ENCODE peak calls at places on chromosomes 5 and 9, in five cellular contexts. N is HepG2, K is GM12878, X is upper lobe of left lung, E is K562. T is an unnamed sample.

GRCh38 chr5:132491368-132492364 is 1.1 kb upstream of the IRF1 start:
- ATAC-seq in K (peak; percentile 43), X (peak; percentile 0), N (peak; percentile 5), E (peak; percentile 3), T (no peak)

GRCh38 chr5:74107899-74108298 is 481.9 kb downstream of the ARHGEF28 start:
- ATAC-seq in E (no peak), X (no peak), K (no peak), N (no peak), T (peak; percentile 96)

GRCh38 chr5:81006955-81007636 is 46.9 kb downstream of the RASGRF2 start:
- ATAC-seq in X (no peak), K (no peak), E (no peak), N (no peak), T (no peak)

GRCh38 chr5:73652391-73652790 is 26.4 kb downstream of the ARHGEF28 start:
- ATAC-seq in N (no peak), K (no peak), X (no peak), E (no peak), T (no peak)

GRCh38 chr5:90224342-90224741 is 185.2 kb downstream of the CETN3 start:
- ATAC-seq in N (no peak), E (no peak), K (no peak), X (no peak), T (no peak)

GRCh38 chr5:163503106-163504090 is 2.0 kb upstream of the MAT2B start:
- ATAC-seq in K (peak; percentile 2), N (peak; percentile 42), E (peak; percentile 61), X (peak; percentile 21), T (no peak)

GRCh38 chr9:438961-439768 is 224.5 kb downstream of the DOCK8 start:
- ATAC-seq in K (no peak), E (no peak), N (no peak), X (peak; percentile 41), T (peak; percentile 90)

GRCh38 chr5:180790020-180790419 is 12.6 kb downstream of the MGAT1 start:
- ATAC-seq in N (peak; percentile 52), X (no peak), E (peak; percentile 32), K (peak; percentile 79), T (no peak)

GRCh38 chr5:1827410-1828397 is 26.5 kb downstream of the NDUFS6 start:
- ATAC-seq in N (no peak), K (peak; percentile 50), E (peak; percentile 91), X (no peak), T (no peak)

GRCh38 chr5:39606592-39606990 is 181.8 kb upstream of the DAB2 start:
- ATAC-seq in N (no peak), K (no peak), E (no peak), X (no peak), T (no peak)

GRCh38 chr5:106080540-106080939 is 1590.2 kb downstream of the EFNA5 start:
- ATAC-seq in N (no peak), E (no peak), K (no peak), X (no peak), T (no peak)

GRCh38 chr5:135433626-135434426 is 13.3 kb downstream of the DCANP1 start:
- ATAC-seq in N (peak; percentile 91), E (peak; percentile 71), K (no peak), X (no peak), T (no peak)

GRCh38 chr5:115096034-115096769 is 73.5 kb downstream of the TRIM36 start:
- ATAC-seq in X (no peak), N (peak; percentile 70), E (peak; percentile 47), K (peak; percentile 40), T (no peak)

GRCh38 chr5:64505769-64506566 is at the start of gene RGS7BP:
- ATAC-seq in E (peak; percentile 72), N (peak; percentile 97), K (peak; percentile 82), X (peak; percentile 67), T (peak; percentile 67)

GRCh38 chr9:76644171-76644570 is 120.1 kb upstream of the PCA3 start:
- ATAC-seq in X (no peak), E (no peak), N (no peak), K (no peak), T (no peak)

GRCh38 chr9:116594552-116594951 is 92.6 kb upstream of the TRIM32 start:
- ATAC-seq in N (no peak), X (no peak), E (no peak), K (no peak), T (peak; percentile 60)

GRCh38 chr5:112356178-112356956 is 62.7 kb downstream of the EPB41L4A start:
- ATAC-seq in E (no peak), N (no peak), K (no peak), X (no peak), T (no peak)

GRCh38 chr9:751137-752051 is 90.1 kb upstream of the DMRT1 start:
- ATAC-seq in X (peak; percentile 45), E (no peak), N (no peak), K (no peak), T (no peak)

GRCh38 chr5:161934486-161934885 is 86.6 kb downstream of the GABRA1 start:
- ATAC-seq in N (no peak), K (no peak), E (no peak), X (no peak), T (no peak)

GRCh38 chr5:64625678-64626077 is 64.6 kb upstream of the SHISAL2B start:
- ATAC-seq in K (no peak), N (no peak), X (no peak), E (no peak), T (no peak)

GRCh38 chr5:174625591-174626365 is 98.6 kb upstream of the MSX2 start:
- ATAC-seq in K (no peak), E (no peak), N (no peak), X (no peak), T (no peak)

GRCh38 chr5:149824851-149825250 is 94.7 kb downstream of the PPARGC1B start:
- ATAC-seq in N (no peak), E (no peak), X (no peak), K (no peak), T (peak; percentile 77)

GRCh38 chr9:115691097-115691496 is 462.5 kb upstream of the PAPPA start:
- ATAC-seq in N (no peak), K (no peak), X (peak; percentile 53), E (no peak), T (peak; percentile 73)

GRCh38 chr5:42965934-42966333 is 74.2 kb downstream of the ANXA2R start:
- ATAC-seq in N (no peak), X (no peak), E (no peak), K (no peak), T (no peak)

GRCh38 chr9:129489838-129490582 is 130.9 kb downstream of the C9orf50 start:
- ATAC-seq in X (no peak), E (peak; percentile 8), N (no peak), K (no peak), T (no peak)

GRCh38 chr5:180468732-180469585 is 25.2 kb upstream of the CNOT6 start:
- ATAC-seq in X (no peak), E (no peak), K (no peak), N (no peak), T (no peak)

GRCh38 chr5:111734013-111734412 is 23.0 kb downstream of the NREP start:
- ATAC-seq in X (no peak), E (no peak), N (no peak), K (no peak), T (no peak)

GRCh38 chr5:36442796-36443195 is 141.1 kb upstream of the RANBP3L start:
- ATAC-seq in K (no peak), X (no peak), N (no peak), E (peak; percentile 34), T (no peak)

GRCh38 chr5:100758780-100759179 is 144.3 kb downstream of the ST8SIA4 start:
- ATAC-seq in E (no peak), X (no peak), N (no peak), K (no peak), T (no peak)

GRCh38 chr5:100758306-100758705 is 144.8 kb downstream of the ST8SIA4 start:
- ATAC-seq in E (no peak), X (no peak), N (no peak), K (no peak), T (no peak)

GRCh38 chr5:100755435-100755834 is 147.6 kb downstream of the ST8SIA4 start:
- ATAC-seq in E (no peak), K (no peak), X (no peak), N (no peak), T (no peak)

GRCh38 chr5:100760700-100761099 is 142.4 kb downstream of the ST8SIA4 start:
- ATAC-seq in X (no peak), N (no peak), E (no peak), K (no peak), T (no peak)

GRCh38 chr5:100757618-100758017 is 145.5 kb downstream of the ST8SIA4 start:
- ATAC-seq in E (no peak), X (no peak), N (no peak), K (no peak), T (no peak)
- TF ChIP-seq EP300 in E (no peak), X (no peak), N (no peak), K (no peak), T (no peak)

DNA sequence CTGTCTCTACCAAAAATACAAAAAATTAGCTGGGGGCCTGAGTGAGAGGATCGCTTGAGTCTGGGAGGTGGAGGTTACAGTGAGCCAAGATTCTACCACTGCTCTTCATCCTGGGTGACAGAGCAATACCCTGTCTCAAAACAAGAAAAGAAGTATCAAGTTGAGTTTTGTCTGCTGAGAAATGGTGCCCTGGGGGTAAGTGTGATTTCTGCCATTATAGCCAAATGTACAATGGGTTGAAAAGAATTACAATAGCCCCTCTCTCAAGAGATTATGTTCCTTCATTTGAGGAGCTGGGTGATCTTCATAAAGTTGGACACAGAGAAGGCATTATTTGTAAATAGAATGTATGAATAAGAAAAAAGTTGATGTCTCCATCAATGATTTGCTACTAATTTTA is 189.4 kb downstream of the GOLPH3 start:
- ATAC-seq in K (no peak), N (no peak), E (no peak), X (no peak), T (no peak)
- TF ChIP-seq POLR2AphosphoS5 in K (no peak), N (no peak), E (no peak), X (no peak), T (no peak)

DNA sequence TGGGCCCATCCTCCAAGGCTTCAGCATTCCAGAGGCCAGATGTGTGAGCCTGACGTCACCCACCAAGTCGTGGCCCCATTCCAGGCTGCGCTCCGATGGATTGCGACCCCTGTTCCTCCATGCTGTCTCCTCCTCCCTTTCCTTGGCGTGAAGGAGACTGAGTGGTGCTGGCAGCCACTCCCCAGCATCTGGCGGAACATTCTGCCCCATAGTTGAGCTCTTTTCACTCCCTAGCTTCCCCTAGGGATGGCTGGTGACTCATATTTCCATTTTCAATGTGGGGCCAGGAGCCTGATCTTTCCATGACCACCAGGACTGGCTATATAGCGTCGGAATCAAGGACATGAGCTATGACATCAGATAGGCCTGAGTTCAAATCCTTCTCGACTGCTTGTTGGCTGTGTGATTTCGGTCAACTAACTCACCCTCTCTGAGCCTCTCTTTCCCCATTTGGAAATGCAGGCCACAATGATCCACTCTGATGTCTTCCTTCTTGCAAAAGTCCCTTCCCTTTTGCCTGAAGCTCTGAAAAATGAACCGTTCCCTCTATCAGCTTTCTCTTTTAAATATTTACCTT is 24.5 kb upstream of the DUSP1 start:
- ATAC-seq in E (no peak), K (no peak), X (peak; percentile 79), N (no peak), T (peak; percentile 94)
- TF ChIP-seq EP300 in E (no peak), K (no peak), X (no peak), N (no peak), T (peak; percentile 90)

DNA sequence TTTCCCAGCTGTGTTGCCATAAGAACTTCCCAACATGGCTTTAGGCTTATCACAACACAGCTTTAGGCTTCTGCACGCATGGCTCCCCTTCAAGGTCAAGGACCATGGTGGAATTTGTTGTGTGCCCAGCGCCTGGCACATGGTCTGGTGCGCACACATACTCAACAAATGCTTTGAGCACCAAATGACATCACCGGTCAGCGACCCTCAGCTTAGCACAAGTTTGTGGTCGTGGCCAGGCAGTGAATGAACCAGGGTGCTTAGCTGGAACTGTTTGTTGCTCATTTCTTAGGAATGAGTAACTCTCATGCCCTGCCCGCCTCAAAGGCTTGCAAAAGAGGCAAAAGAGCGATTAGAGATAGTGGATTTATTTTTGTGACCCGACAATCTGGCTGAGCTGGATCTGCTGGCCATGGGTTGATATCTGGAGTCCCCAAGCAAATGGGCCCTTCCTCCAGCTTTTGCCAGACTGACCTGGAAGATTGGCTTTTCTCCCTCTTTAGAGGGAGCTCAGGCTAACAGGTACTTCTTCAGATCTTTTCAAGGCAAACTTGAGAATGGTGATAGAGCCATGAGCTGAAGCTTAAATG is 58.9 kb downstream of the DAP start:
- ATAC-seq in N (no peak), E (peak; percentile 41), X (no peak), K (no peak), T (no peak)
- TF ChIP-seq POLR2AphosphoS5 in N (no peak), E (peak; percentile 81), X (no peak), K (no peak), T (no peak)